ENCODE peak calls at places on chromosomes 4 and X, in four cellular contexts. P is adipocyte, V is left lung, U is OCI-LY7. T is an unnamed sample.

GRCh38 chrX:13001961-13002671 is 27.2 kb downstream of the TMSB4X start:
- DNase-seq in P (no peak), V (no peak), U (no peak), T (no peak)

GRCh38 chr4:65645185-65645584 is 25.1 kb downstream of the EPHA5 start:
- DNase-seq in P (peak; percentile 40), V (no peak), U (no peak), T (no peak)

GRCh38 chrX:42442745-42443144 is 335.2 kb downstream of the PPP1R2C start:
- DNase-seq in P (no peak), V (no peak), U (no peak), T (no peak)

GRCh38 chr4:96543346-96543745 is 703.5 kb downstream of the PDHA2 start:
- DNase-seq in P (no peak), V (no peak), U (no peak), T (no peak)

GRCh38 chr4:38600575-38600974 is 63.4 kb upstream of the KLF3 start:
- DNase-seq in P (no peak), V (no peak), U (peak; percentile 4), T (no peak)

GRCh38 chr4:41256740-41257256 is at the start of gene UCHL1:
- DNase-seq in P (peak; percentile 93), V (peak; percentile 71), U (peak; percentile 96), T (no peak)

GRCh38 chr4:155950461-155950860 is 3.2 kb downstream of the CTSO start:
- DNase-seq in P (no peak), V (no peak), U (no peak), T (no peak)

GRCh38 chrX:154484255-154485149 is 1.9 kb downstream of the UBL4A start:
- DNase-seq in P (no peak), V (no peak), U (no peak), T (no peak)

GRCh38 chr4:41318839-41319530 is 62.3 kb downstream of the UCHL1 start:
- DNase-seq in P (no peak), V (no peak), U (no peak), T (no peak)

GRCh38 chr4:173499568-173500535 is 30.2 kb downstream of the HAND2 start:
- DNase-seq in P (no peak), V (no peak), U (no peak), T (no peak)

GRCh38 chrX:18377802-18378201 is 23.3 kb upstream of the SCML2 start:
- DNase-seq in P (peak; percentile 40), V (no peak), U (peak; percentile 47), T (no peak)

GRCh38 chr4:122588453-122589238 is 32.2 kb downstream of the IL21 start:
- DNase-seq in P (peak; percentile 38), V (no peak), U (no peak), T (no peak)

GRCh38 chr4:101256222-101256621 is 91.1 kb downstream of the PPP3CA start:
- DNase-seq in P (no peak), V (no peak), U (no peak), T (no peak)

GRCh38 chr4:184123009-184123408 is 94.7 kb downstream of the ENPP6 start:
- DNase-seq in P (no peak), V (no peak), U (no peak), T (no peak)

GRCh38 chr4:7547368-7548040 is 112.8 kb upstream of the PSAPL1 start:
- DNase-seq in P (peak; percentile 4), V (no peak), U (no peak), T (no peak)

GRCh38 chr4:157151711-157152110 is 68.8 kb upstream of the GRIA2 start:
- DNase-seq in P (peak; percentile 19), V (no peak), U (no peak), T (no peak)

GRCh38 chr4:140243345-140243753 is 89.4 kb upstream of the MAML3 start:
- DNase-seq in P (no peak), V (no peak), U (peak; percentile 63), T (no peak)

GRCh38 chrX:71111851-71112468 is 583 bp upstream of the IL2RG start:
- DNase-seq in P (no peak), V (no peak), U (peak; percentile 19), T (no peak)
- H3K4me3 ChIP-seq in P (no peak overlapping the region), V (peak overlapping the region; percentile 36), U (peak overlapping the region; percentile 88), T (peak overlapping the region; percentile 96)

GRCh38 chr4:11543710-11544109 is 115.0 kb upstream of the HS3ST1 start:
- DNase-seq in P (no peak), V (no peak), U (no peak), T (peak; percentile 1)
- H3K4me1 ChIP-seq in P (peaks cover 4% of the 10 kb centered on the region), V (no peaks in the 10 kb centered on the region), U (no peaks in the 10 kb centered on the region), T (no peaks in the 10 kb centered on the region)

GRCh38 chrX:10395643-10396042 is 224.7 kb downstream of the MID1 start:
- DNase-seq in P (no peak), V (no peak), U (no peak), T (no peak)
- H3K4me3 ChIP-seq in P (no peak overlapping the region), V (no peak overlapping the region), U (no peak overlapping the region), T (no peak overlapping the region)

DNA sequence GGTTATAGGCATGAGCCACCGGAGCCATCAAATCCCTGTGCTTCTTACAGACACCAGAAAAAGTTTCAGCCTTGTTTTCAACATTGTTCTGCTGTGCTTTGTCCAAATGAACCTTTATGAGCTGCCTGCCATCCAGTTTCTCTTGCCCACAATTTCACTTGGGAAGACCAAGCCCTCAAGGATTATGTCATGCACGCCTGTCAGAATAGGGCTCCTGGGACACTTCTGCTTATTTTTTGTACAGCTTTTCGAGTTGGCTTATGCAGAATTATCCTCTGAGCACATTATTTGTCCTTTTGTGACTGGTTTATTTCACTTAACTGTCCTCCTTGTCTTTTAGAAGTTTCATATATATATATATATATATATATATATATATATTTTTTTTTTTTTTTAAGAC is 16.2 kb downstream of the UBE2K start:
- DNase-seq in P (no peak), V (no peak), U (no peak), T (no peak)
- H3K4me1 ChIP-seq in P (peaks cover 22% of the 10 kb centered on the region), V (peaks cover 56% of the 10 kb centered on the region), U (peaks cover 16% of the 10 kb centered on the region), T (peaks cover 24% of the 10 kb centered on the region)

GRCh38 chr4:13657016-13657415 is 29.5 kb upstream of the BOD1L1 start:
- DNase-seq in P (no peak), V (no peak), U (no peak), T (no peak)
- H3K4me3 ChIP-seq in P (peak overlapping the region; percentile 77), V (no peak overlapping the region), U (peak overlapping the region; percentile 54), T (peak overlapping the region; percentile 65)

GRCh38 chr4:147830102-147830463 is 98.2 kb downstream of the ARHGAP10 start:
- DNase-seq in P (no peak), V (no peak), U (no peak), T (no peak)
- H3K4me1 ChIP-seq in P (peaks cover 59% of the 10 kb centered on the region), V (peaks cover 69% of the 10 kb centered on the region), U (no peaks in the 10 kb centered on the region), T (no peaks in the 10 kb centered on the region)

GRCh38 chr4:56302775-56303174 is 84.5 kb downstream of the AASDH start:
- DNase-seq in P (no peak), V (no peak), U (no peak), T (no peak)

GRCh38 chr4:56297801-56298200 is 89.5 kb downstream of the AASDH start:
- DNase-seq in P (no peak), V (no peak), U (no peak), T (no peak)

GRCh38 chr4:56302102-56302501 is 85.2 kb downstream of the AASDH start:
- DNase-seq in P (no peak), V (no peak), U (no peak), T (no peak)

GRCh38 chr4:56298210-56298609 is 89.1 kb downstream of the AASDH start:
- DNase-seq in P (no peak), V (no peak), U (no peak), T (no peak)

GRCh38 chr4:56301181-56302076 is 85.9 kb downstream of the AASDH start:
- DNase-seq in P (peak; percentile 96), V (peak; percentile 70), U (peak; percentile 77), T (peak; percentile 9)
- H3K4me3 ChIP-seq in P (peak overlapping the region; percentile 22), V (no peak overlapping the region), U (no peak overlapping the region), T (peak overlapping the region; percentile 51)

GRCh38 chr4:40253906-40254305 is 57.1 kb downstream of the RHOH start:
- DNase-seq in P (no peak), V (no peak), U (no peak), T (no peak)
- H3K4me1 ChIP-seq in P (peaks cover 19% of the 10 kb centered on the region), V (peaks cover 18% of the 10 kb centered on the region), U (no peaks in the 10 kb centered on the region), T (peaks cover 62% of the 10 kb centered on the region)

DNA sequence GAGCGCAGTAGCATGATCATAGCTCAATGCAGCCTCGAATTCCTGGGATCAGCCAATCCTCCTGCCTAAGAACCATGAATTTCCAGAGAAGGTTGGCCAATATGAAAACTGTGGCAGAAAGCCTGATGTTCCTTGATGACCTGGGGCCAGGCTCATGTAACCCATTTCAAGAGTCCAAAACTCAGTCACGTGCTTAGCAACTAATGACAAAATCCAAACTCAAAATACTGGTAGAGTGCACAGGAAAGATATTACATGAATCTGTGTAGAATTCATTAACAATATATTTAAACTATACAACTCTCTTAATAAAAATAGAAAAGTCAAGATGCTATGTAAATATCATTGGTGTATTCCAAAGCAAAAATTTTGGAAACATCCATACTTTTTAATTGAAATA is 265.7 kb upstream of the NDST3 start:
- DNase-seq in P (no peak), V (no peak), U (no peak), T (no peak)
- H3K4me3 ChIP-seq in P (no peak overlapping the region), V (no peak overlapping the region), U (no peak overlapping the region), T (no peak overlapping the region)

T was measured in CD4-positive, CD25-positive, alpha-beta regulatory T cell.